ENCODE peak calls at places on chromosomes 13 and 19, in eight cellular contexts. Y, P, I, C, D, F, S and E are unnamed samples.

GRCh38 chr13:32045963-32046785 is 14.6 kb downstream of the FRY start:
- DNase-seq in C (peak; percentile 76), S (no peak), P (no peak), F (no peak), Y (peak; percentile 40), I (peak; percentile 40), D (no peak), E (peak; percentile 79)

GRCh38 chr13:44237276-44237767 is 136.3 kb upstream of the SERP2 start:
- DNase-seq in S (peak; percentile 64), I (peak; percentile 16), C (peak; percentile 80), P (peak; percentile 96), Y (peak; percentile 55), F (no peak), D (peak; percentile 43), E (no peak)

GRCh38 chr13:111489301-111489700 is 168.9 kb downstream of the TEX29 start:
- DNase-seq in D (no peak), I (no peak), C (no peak), F (no peak), Y (no peak), P (no peak), S (no peak), E (no peak)

GRCh38 chr13:51380269-51380668 is 40.8 kb downstream of the SERPINE3 start:
- DNase-seq in F (no peak), P (no peak), C (no peak), Y (no peak), D (peak; percentile 34), S (no peak), I (no peak), E (no peak)

GRCh38 chr13:110261166-110262081 is 45.5 kb downstream of the COL4A1 start:
- DNase-seq in D (no peak), I (no peak), P (no peak), F (no peak), Y (no peak), S (no peak), C (no peak), E (no peak)

GRCh38 chr13:59439776-59440428 is 723.8 kb downstream of the DIAPH3 start:
- DNase-seq in F (no peak), P (no peak), Y (no peak), S (no peak), D (no peak), C (no peak), I (no peak), E (no peak)

GRCh38 chr19:55622242-55622969 is 2.0 kb downstream of the ZNF784 start:
- DNase-seq in S (no peak), C (no peak), Y (no peak), D (no peak), I (no peak), F (no peak), P (no peak), E (no peak)

GRCh38 chr19:2799273-2800020 is 14.1 kb downstream of the THOP1 start:
- DNase-seq in D (no peak), Y (no peak), F (no peak), I (no peak), C (no peak), S (no peak), P (no peak), E (no peak)

GRCh38 chr13:112903606-112904195 is 65.3 kb upstream of the MCF2L start:
- DNase-seq in C (no peak), I (no peak), D (no peak), P (no peak), S (no peak), Y (no peak), F (no peak), E (no peak)

GRCh38 chr19:55247621-55248099 is 11.2 kb downstream of the PPP6R1 start:
- DNase-seq in P (no peak), S (peak; percentile 4), Y (no peak), C (no peak), D (peak; percentile 74), F (no peak), I (no peak), E (peak; percentile 63)

GRCh38 chr13:76993021-76993420 is 1.1 kb downstream of the CLN5 start:
- DNase-seq in S (no peak), P (peak; percentile 31), Y (no peak), C (no peak), D (peak; percentile 9), F (no peak), I (no peak), E (no peak)

GRCh38 chr19:2469102-2469914 is 6.6 kb upstream of the GADD45B start:
- DNase-seq in C (no peak), Y (no peak), D (peak; percentile 67), S (no peak), I (no peak), P (peak; percentile 42), F (peak; percentile 78), E (no peak)

GRCh38 chr19:55647732-55648656 is at the start of gene CCDC106:
- DNase-seq in D (peak; percentile 68), I (peak; percentile 74), S (no peak), F (peak; percentile 45), C (peak; percentile 76), P (peak; percentile 75), Y (peak; percentile 73), E (peak; percentile 47)

GRCh38 chr13:108948269-108948671 is 318.9 kb downstream of the MYO16 start:
- DNase-seq in S (no peak), C (no peak), D (peak; percentile 67), Y (no peak), I (no peak), P (no peak), F (no peak), E (no peak)

GRCh38 chr19:41699968-41700323 is 8.5 kb upstream of the CEACAM5 start:
- DNase-seq in P (no peak), F (no peak), Y (no peak), S (no peak), D (no peak), C (no peak), I (no peak), E (no peak)